ENCODE peak calls at places on chromosomes 6 and 20, in six cellular contexts. O, X, E, L, K and I are unnamed samples.

GRCh38 chr6:16471222-16471784 is 232.9 kb downstream of the GMPR start:
- DNase-seq in K (no peak), E (no peak), O (no peak), L (no peak), X (no peak), I (no peak)

GRCh38 chr6:87714093-87714809 is 12.2 kb upstream of the AKIRIN2 start:
- DNase-seq in L (no peak), E (no peak), K (no peak), X (no peak), O (no peak), I (peak)

GRCh38 chr20:10604865-10605440 is 68.8 kb downstream of the JAG1 start:
- DNase-seq in X (no peak), K (no peak), O (no peak), E (no peak), L (no peak), I (no peak)

GRCh38 chr6:1381397-1382330 is 7.7 kb upstream of the FOXF2 start:
- DNase-seq in E (peak), K (no peak), O (peak), X (peak), L (peak), I (no peak)

GRCh38 chr6:5626727-5627426 is 365.6 kb downstream of the FARS2 start:
- DNase-seq in K (no peak), L (no peak), X (no peak), E (no peak), O (no peak), I (no peak)

GRCh38 chr6:82589509-82590206 is 226.0 kb downstream of the TPBG start:
- DNase-seq in E (no peak), L (no peak), X (no peak), O (no peak), K (no peak), I (peak)

GRCh38 chr6:117919775-117920492 is 12.9 kb downstream of the SLC35F1 start:
- DNase-seq in X (peak), O (no peak), K (peak), L (no peak), E (peak), I (no peak)

GRCh38 chr6:32989375-32989774 is 20.0 kb downstream of the HLA-DOA start:
- DNase-seq in L (no peak), K (no peak), X (no peak), O (no peak), E (no peak), I (no peak)

GRCh38 chr6:91464201-91464600 is 877.3 kb upstream of the MAP3K7 start:
- DNase-seq in K (no peak), X (no peak), O (no peak), L (no peak), E (no peak), I (no peak)